ENCODE peak calls at places on chromosomes 4 and X, in four cellular contexts. N is iPS DF 19.7, P is SHP77, M is glomerular endothelial cell. U is an unnamed sample.

GRCh38 chr4:169270156-169270809 is 473 bp downstream of the SH3RF1 start:
- DNase-seq in N (no peak), P (peak; percentile 66), M (no peak), U (peak; percentile 71)

GRCh38 chr4:77432702-77433101 is 172.9 kb upstream of the CXCL13 start:
- DNase-seq in N (no peak), P (no peak), M (no peak), U (no peak)

GRCh38 chrX:13614154-13614553 is 38.8 kb upstream of the TCEANC start:
- DNase-seq in N (no peak), P (no peak), M (no peak), U (no peak)

GRCh38 chr4:42458686-42459085 is 61.4 kb downstream of the SHISA3 start:
- DNase-seq in N (no peak), P (no peak), M (no peak), U (no peak)

GRCh38 chr4:143341186-143341755 is 4.6 kb downstream of the GAB1 start:
- DNase-seq in N (no peak), P (no peak), M (no peak), U (no peak)

GRCh38 chr4:144564358-144564757 is 81.6 kb upstream of the HHIP start:
- DNase-seq in N (no peak), P (no peak), M (no peak), U (no peak)

GRCh38 chr4:48334900-48335384 is 6.4 kb upstream of the SLAIN2 start:
- DNase-seq in N (no peak), P (no peak), M (no peak), U (no peak)

GRCh38 chrX:115147220-115147619 is 42.0 kb upstream of the RBMXL3 start:
- DNase-seq in N (no peak), P (peak; percentile 1), M (no peak), U (peak; percentile 4)

GRCh38 chr4:22190855-22191254 is 242.3 kb upstream of the KCNIP4 start:
- DNase-seq in N (no peak), P (no peak), M (no peak), U (peak; percentile 90)

GRCh38 chrX:109740076-109740809 is 7.2 kb upstream of the ACSL4 start:
- DNase-seq in N (no peak), P (no peak), M (no peak), U (peak; percentile 65)

GRCh38 chrX:134603806-134604700 is 54.2 kb downstream of the PLAC1 start:
- DNase-seq in N (no peak), P (no peak), M (no peak), U (peak; percentile 74)

U was measured in mammary epithelial cell.